ENCODE peak calls at places on chromosomes 16 and 17, in four cellular contexts. W is M059J; E is activated naive CD4-positive, alpha-beta T cell treated with anti-CD3 and anti-CD28 coated beads for 36 hours; S is NCI-H1436 treated with DMSO at 0.1 percent for 48 hours. Q is an unnamed sample.

GRCh38 chr17:43334744-43335400 is 63.9 kb upstream of the ARL4D start:
- DNase-seq in W (no peak), S (no peak), E (no peak), Q (no peak)

GRCh38 chr16:81469710-81470481 is 25.3 kb downstream of the CMIP start:
- DNase-seq in W (no peak), S (no peak), E (peak), Q (no peak)

GRCh38 chr16:7449808-7450207 is 117.2 kb downstream of the RBFOX1 start:
- DNase-seq in S (no peak), E (no peak), W (no peak), Q (no peak)

GRCh38 chr16:67736858-67737257 is 17.7 kb upstream of the GFOD2 start:
- DNase-seq in W (peak), E (no peak), S (no peak), Q (no peak)

GRCh38 chr17:67107811-67108210 is 63.5 kb downstream of the CACNG1 start:
- DNase-seq in S (no peak), E (no peak), W (no peak), Q (no peak)

GRCh38 chr16:89801800-89802199 is 14.6 kb downstream of the FANCA start:
- DNase-seq in W (no peak), E (no peak), S (no peak), Q (no peak)

GRCh38 chr17:21036361-21036881 is 6.4 kb downstream of the USP22 start:
- DNase-seq in S (no peak), W (no peak), E (peak), Q (no peak)

GRCh38 chr16:86826931-86827330 is 248.6 kb downstream of the FOXL1 start:
- DNase-seq in S (no peak), E (no peak), W (peak), Q (no peak)

GRCh38 chr16:27445502-27446175 is 43.7 kb downstream of the IL21R start:
- DNase-seq in S (no peak), W (no peak), E (no peak), Q (no peak)

GRCh38 chr17:68089881-68090280 is 54.3 kb downstream of the KPNA2 start:
- DNase-seq in S (no peak), W (peak), E (peak), Q (no peak)

GRCh38 chr17:65183736-65184135 is 46.6 kb downstream of the RGS9 start:
- DNase-seq in W (peak), S (no peak), E (no peak), Q (no peak)

GRCh38 chr17:57989011-57989345 is 924 bp upstream of the VEZF1 start:
- DNase-seq in S (no peak), E (no peak), W (no peak), Q (peak)

GRCh38 chr16:9226924-9227323 is 135.5 kb downstream of the HAPSTR1 start:
- DNase-seq in E (no peak), S (no peak), W (no peak), Q (no peak)

GRCh38 chr17:28549274-28550132 is 2.9 kb downstream of the UNC119 start:
- DNase-seq in E (peak), S (no peak), W (no peak), Q (no peak)

GRCh38 chr17:66255112-66255511 is 25.9 kb upstream of the APOH start:
- DNase-seq in W (peak), E (peak), S (peak), Q (peak)